ENCODE peak calls at places on chromosomes 4 and X, in eight cellular contexts. V, L, U, Y, Z, S, T and N are unnamed samples.

GRCh38 chrX:65610040-65610439 is 57.4 kb upstream of the MSN start:
- DNase-seq in V (no peak), U (no peak), Z (no peak), Y (peak; percentile 11), L (no peak), T (no peak), S (no peak), N (no peak)

GRCh38 chr4:174540175-174540574 is 17.9 kb upstream of the HPGD start:
- DNase-seq in Y (no peak), S (no peak), V (no peak), T (no peak), Z (no peak), L (no peak), U (no peak), N (no peak)

GRCh38 chrX:23981222-23981621 is 45.8 kb downstream of the KLHL15 start:
- DNase-seq in Z (no peak), L (no peak), Y (no peak), T (no peak), V (no peak), U (no peak), S (no peak), N (no peak)

GRCh38 chr4:83387922-83388676 is 53.5 kb upstream of the HPSE start:
- DNase-seq in V (no peak), U (no peak), S (no peak), Z (no peak), T (no peak), Y (no peak), L (no peak), N (no peak)

GRCh38 chr4:77751764-77752163 is 67.4 kb downstream of the CNOT6L start:
- DNase-seq in V (no peak), Y (no peak), U (no peak), T (no peak), Z (no peak), L (no peak), S (no peak), N (no peak)

GRCh38 chr4:6217716-6218381 is 17.5 kb upstream of the JAKMIP1 start:
- DNase-seq in V (peak; percentile 2), U (no peak), Z (no peak), T (no peak), S (no peak), L (no peak), Y (no peak), N (no peak)

GRCh38 chr4:20137176-20137575 is 114.5 kb upstream of the SLIT2 start:
- DNase-seq in V (no peak), Y (peak; percentile 68), T (no peak), U (no peak), S (no peak), L (no peak), Z (peak; percentile 7), N (peak; percentile 39)

GRCh38 chr4:13694256-13694655 is 66.7 kb upstream of the BOD1L1 start:
- DNase-seq in Z (no peak), L (no peak), T (no peak), U (no peak), S (no peak), Y (no peak), V (no peak), N (no peak)

GRCh38 chrX:2701600-2701999 is 10.5 kb downstream of the CD99 start:
- DNase-seq in S (no peak), Z (no peak), U (no peak), V (no peak), L (no peak), Y (no peak), T (no peak), N (no peak)

GRCh38 chr4:137611998-137612700 is 79.9 kb upstream of the PCDH18 start:
- DNase-seq in L (no peak), Y (no peak), U (no peak), S (no peak), V (no peak), T (no peak), Z (peak; percentile 4), N (no peak)

GRCh38 chr4:139247241-139247640 is 32.8 kb downstream of the MGARP start:
- DNase-seq in T (no peak), U (no peak), V (no peak), Y (peak; percentile 39), S (no peak), L (no peak), Z (no peak), N (no peak)

GRCh38 chrX:115449742-115450141 is 111.2 kb upstream of the PLS3 start:
- DNase-seq in S (no peak), V (peak; percentile 36), Z (no peak), Y (no peak), T (peak; percentile 55), L (no peak), U (peak; percentile 19), N (no peak)

GRCh38 chr4:609400-610050 is 15.8 kb upstream of the PDE6B start:
- DNase-seq in L (no peak), Y (no peak), V (no peak), U (no peak), Z (no peak), T (no peak), S (no peak), N (no peak)

GRCh38 chr4:80072607-80073361 is at the start of gene ANTXR2:
- DNase-seq in U (peak; percentile 91), S (peak; percentile 48), Z (peak; percentile 96), V (peak; percentile 92), Y (peak; percentile 98), L (peak; percentile 86), T (peak; percentile 92), N (peak; percentile 93)

GRCh38 chrX:3159995-3160715 is 118.9 kb downstream of the ARSF start:
- DNase-seq in Z (no peak), L (no peak), V (no peak), T (no peak), U (no peak), Y (no peak), S (no peak), N (no peak)

GRCh38 chr4:108240356-108240755 is 71.6 kb upstream of the LEF1 start:
- DNase-seq in Z (no peak), U (no peak), L (no peak), Y (peak; percentile 5), V (no peak), T (no peak), S (no peak), N (no peak)

GRCh38 chr4:183987987-183988392 is 82.9 kb downstream of the STOX2 start:
- DNase-seq in V (peak; percentile 53), L (peak; percentile 37), Y (peak; percentile 95), T (peak; percentile 66), U (peak; percentile 35), S (no peak), Z (peak; percentile 82), N (peak; percentile 47)

GRCh38 chrX:153635788-153636668 is 11.0 kb upstream of the DUSP9 start:
- DNase-seq in Z (no peak), T (no peak), L (no peak), U (peak; percentile 54), V (no peak), Y (no peak), S (no peak), N (no peak)

GRCh38 chr4:26220704-26221103 is 100.1 kb upstream of the RBPJ start:
- DNase-seq in L (no peak), T (no peak), Z (peak; percentile 20), U (no peak), S (no peak), V (no peak), Y (peak; percentile 83), N (no peak)

GRCh38 chr4:184439856-184440592 is 34.3 kb downstream of the IRF2 start:
- DNase-seq in Z (peak; percentile 38), L (no peak), S (no peak), U (no peak), T (peak; percentile 54), Y (peak; percentile 90), V (no peak), N (peak; percentile 23)

GRCh38 chr4:145957307-145957706 is 18.7 kb upstream of the ZNF827 start:
- DNase-seq in Z (no peak), U (no peak), Y (no peak), L (no peak), S (no peak), V (no peak), T (no peak), N (no peak)

GRCh38 chrX:133655914-133656265 is 240.6 kb upstream of the GPC4 start:
- DNase-seq in Y (no peak), S (no peak), T (no peak), U (no peak), L (no peak), Z (no peak), V (no peak), N (no peak)

GRCh38 chr4:7296661-7297335 is 104.5 kb downstream of the SORCS2 start:
- DNase-seq in L (no peak), Y (no peak), S (no peak), T (no peak), U (no peak), Z (no peak), V (no peak), N (no peak)

GRCh38 chr4:113499696-113500095 is 261.8 kb downstream of the CAMK2D start:
- DNase-seq in L (peak; percentile 24), Y (peak; percentile 94), T (no peak), S (no peak), V (no peak), Z (peak; percentile 19), U (no peak), N (no peak)